ENCODE peak calls at places on chromosomes 12 and 14, in five cellular contexts. One of them, this sample, is unnamed.

GRCh38 chr12:3432868-3433267 is 58.1 kb upstream of the PRMT8 start:
- DNase-seq in NT2/D1: peak; percentile 59
- DNase-seq in fibroblast of lung: no peak
- DNase-seq in skeletal muscle cell: no peak
- DNase-seq in CD8-positive, alpha-beta memory T cell: no peak
- DNase-seq in this sample: no peak

GRCh38 chr12:9241301-9241700 is 33.1 kb upstream of the PZP start:
- DNase-seq in skeletal muscle cell: no peak
- DNase-seq in NT2/D1: no peak
- DNase-seq in CD8-positive, alpha-beta memory T cell: no peak
- DNase-seq in fibroblast of lung: no peak
- DNase-seq in this sample: no peak

GRCh38 chr12:43742106-43742505 is 16.5 kb downstream of the PUS7L start:
- DNase-seq in fibroblast of lung: peak; percentile 89
- DNase-seq in NT2/D1: no peak
- DNase-seq in skeletal muscle cell: peak; percentile 69
- DNase-seq in CD8-positive, alpha-beta memory T cell: no peak
- DNase-seq in this sample: peak; percentile 46

GRCh38 chr14:51368721-51369163 is 128.7 kb downstream of the TMX1 start:
- DNase-seq in CD8-positive, alpha-beta memory T cell: no peak
- DNase-seq in skeletal muscle cell: peak; percentile 91
- DNase-seq in NT2/D1: no peak
- DNase-seq in fibroblast of lung: peak; percentile 85
- DNase-seq in this sample: peak; percentile 33

GRCh38 chr14:50233335-50234250 is 2.2 kb upstream of the SOS2 start:
- DNase-seq in CD8-positive, alpha-beta memory T cell: no peak
- DNase-seq in skeletal muscle cell: no peak
- DNase-seq in NT2/D1: no peak
- DNase-seq in fibroblast of lung: no peak
- DNase-seq in this sample: no peak

GRCh38 chr12:96223411-96224218 is 29.4 kb downstream of the ELK3 start:
- DNase-seq in skeletal muscle cell: no peak
- DNase-seq in fibroblast of lung: no peak
- DNase-seq in CD8-positive, alpha-beta memory T cell: no peak
- DNase-seq in NT2/D1: no peak
- DNase-seq in this sample: no peak

GRCh38 chr12:93115646-93116045 is 186.6 kb upstream of the EEA1 start:
- DNase-seq in fibroblast of lung: peak; percentile 79
- DNase-seq in NT2/D1: no peak
- DNase-seq in skeletal muscle cell: no peak
- DNase-seq in CD8-positive, alpha-beta memory T cell: no peak
- DNase-seq in this sample: no peak

GRCh38 chr12:107336705-107337104 is 243.4 kb upstream of the CRY1 start:
- DNase-seq in skeletal muscle cell: no peak
- DNase-seq in CD8-positive, alpha-beta memory T cell: no peak
- DNase-seq in fibroblast of lung: no peak
- DNase-seq in NT2/D1: no peak
- DNase-seq in this sample: no peak

GRCh38 chr12:12885060-12885792 is 6.1 kb upstream of the GPRC5A start:
- DNase-seq in NT2/D1: no peak
- DNase-seq in fibroblast of lung: no peak
- DNase-seq in CD8-positive, alpha-beta memory T cell: no peak
- DNase-seq in skeletal muscle cell: no peak
- DNase-seq in this sample: no peak

GRCh38 chr12:72523754-72524153 is 251.6 kb downstream of the TRHDE start:
- DNase-seq in skeletal muscle cell: no peak
- DNase-seq in fibroblast of lung: peak; percentile 34
- DNase-seq in NT2/D1: no peak
- DNase-seq in CD8-positive, alpha-beta memory T cell: no peak
- DNase-seq in this sample: no peak
- H3K4me3 ChIP-seq in skeletal muscle cell: no peak overlapping the region
- H3K4me3 ChIP-seq in fibroblast of lung: no peak overlapping the region
- H3K4me3 ChIP-seq in NT2/D1: no peak overlapping the region
- H3K4me3 ChIP-seq in CD8-positive, alpha-beta memory T cell: no peak overlapping the region
- H3K4me3 ChIP-seq in this sample: no peak overlapping the region

GRCh38 chr12:114700392-114701103 is 16.6 kb upstream of the TBX3 start:
- DNase-seq in fibroblast of lung: no peak
- DNase-seq in CD8-positive, alpha-beta memory T cell: no peak
- DNase-seq in NT2/D1: no peak
- DNase-seq in skeletal muscle cell: no peak
- DNase-seq in this sample: no peak

GRCh38 chr12:114697246-114697716 is 13.3 kb upstream of the TBX3 start:
- DNase-seq in NT2/D1: no peak
- DNase-seq in skeletal muscle cell: no peak
- DNase-seq in CD8-positive, alpha-beta memory T cell: no peak
- DNase-seq in fibroblast of lung: no peak
- DNase-seq in this sample: no peak

GRCh38 chr12:114697741-114698565 is 14.0 kb upstream of the TBX3 start:
- DNase-seq in skeletal muscle cell: no peak
- DNase-seq in CD8-positive, alpha-beta memory T cell: no peak
- DNase-seq in fibroblast of lung: peak; percentile 68
- DNase-seq in NT2/D1: no peak
- DNase-seq in this sample: no peak

GRCh38 chr12:114696443-114697245 is 12.7 kb upstream of the TBX3 start:
- DNase-seq in CD8-positive, alpha-beta memory T cell: no peak
- DNase-seq in fibroblast of lung: no peak
- DNase-seq in skeletal muscle cell: no peak
- DNase-seq in NT2/D1: no peak
- DNase-seq in this sample: no peak

GRCh38 chr12:114698566-114699163 is 14.7 kb upstream of the TBX3 start:
- DNase-seq in CD8-positive, alpha-beta memory T cell: no peak
- DNase-seq in fibroblast of lung: no peak
- DNase-seq in NT2/D1: no peak
- DNase-seq in skeletal muscle cell: no peak
- DNase-seq in this sample: no peak
- H3K4me3 ChIP-seq in CD8-positive, alpha-beta memory T cell: no peak overlapping the region
- H3K4me3 ChIP-seq in fibroblast of lung: peak overlapping the region; percentile 56
- H3K4me3 ChIP-seq in NT2/D1: peak overlapping the region; percentile 31
- H3K4me3 ChIP-seq in skeletal muscle cell: peak overlapping the region; percentile 49
- H3K4me3 ChIP-seq in this sample: peak overlapping the region; percentile 5

GRCh38 chr14:67461341-67461985 is 27.1 kb downstream of the TMEM229B start:
- DNase-seq in CD8-positive, alpha-beta memory T cell: no peak
- DNase-seq in NT2/D1: no peak
- DNase-seq in skeletal muscle cell: peak; percentile 14
- DNase-seq in fibroblast of lung: no peak
- DNase-seq in this sample: no peak
- H3K4me3 ChIP-seq in CD8-positive, alpha-beta memory T cell: no peak overlapping the region
- H3K4me3 ChIP-seq in NT2/D1: no peak overlapping the region
- H3K4me3 ChIP-seq in skeletal muscle cell: no peak overlapping the region
- H3K4me3 ChIP-seq in fibroblast of lung: no peak overlapping the region
- H3K4me3 ChIP-seq in this sample: no peak overlapping the region

GRCh38 chr12:104990950-104991349 is 4.8 kb downstream of the NOPCHAP1 start:
- DNase-seq in CD8-positive, alpha-beta memory T cell: no peak
- DNase-seq in fibroblast of lung: no peak
- DNase-seq in NT2/D1: no peak
- DNase-seq in skeletal muscle cell: no peak
- DNase-seq in this sample: no peak

GRCh38 chr12:104986022-104986941 is at the start of gene NOPCHAP1:
- DNase-seq in fibroblast of lung: peak; percentile 78
- DNase-seq in CD8-positive, alpha-beta memory T cell: peak; percentile 85
- DNase-seq in NT2/D1: peak; percentile 87
- DNase-seq in skeletal muscle cell: peak; percentile 39
- DNase-seq in this sample: peak; percentile 52

GRCh38 chr12:104985206-104985605 is 910 bp upstream of the NOPCHAP1 start:
- DNase-seq in CD8-positive, alpha-beta memory T cell: no peak
- DNase-seq in skeletal muscle cell: no peak
- DNase-seq in fibroblast of lung: no peak
- DNase-seq in NT2/D1: no peak
- DNase-seq in this sample: no peak
- H3K4me3 ChIP-seq in CD8-positive, alpha-beta memory T cell: no peak overlapping the region
- H3K4me3 ChIP-seq in skeletal muscle cell: no peak overlapping the region
- H3K4me3 ChIP-seq in fibroblast of lung: no peak overlapping the region
- H3K4me3 ChIP-seq in NT2/D1: no peak overlapping the region
- H3K4me3 ChIP-seq in this sample: no peak overlapping the region

DNA sequence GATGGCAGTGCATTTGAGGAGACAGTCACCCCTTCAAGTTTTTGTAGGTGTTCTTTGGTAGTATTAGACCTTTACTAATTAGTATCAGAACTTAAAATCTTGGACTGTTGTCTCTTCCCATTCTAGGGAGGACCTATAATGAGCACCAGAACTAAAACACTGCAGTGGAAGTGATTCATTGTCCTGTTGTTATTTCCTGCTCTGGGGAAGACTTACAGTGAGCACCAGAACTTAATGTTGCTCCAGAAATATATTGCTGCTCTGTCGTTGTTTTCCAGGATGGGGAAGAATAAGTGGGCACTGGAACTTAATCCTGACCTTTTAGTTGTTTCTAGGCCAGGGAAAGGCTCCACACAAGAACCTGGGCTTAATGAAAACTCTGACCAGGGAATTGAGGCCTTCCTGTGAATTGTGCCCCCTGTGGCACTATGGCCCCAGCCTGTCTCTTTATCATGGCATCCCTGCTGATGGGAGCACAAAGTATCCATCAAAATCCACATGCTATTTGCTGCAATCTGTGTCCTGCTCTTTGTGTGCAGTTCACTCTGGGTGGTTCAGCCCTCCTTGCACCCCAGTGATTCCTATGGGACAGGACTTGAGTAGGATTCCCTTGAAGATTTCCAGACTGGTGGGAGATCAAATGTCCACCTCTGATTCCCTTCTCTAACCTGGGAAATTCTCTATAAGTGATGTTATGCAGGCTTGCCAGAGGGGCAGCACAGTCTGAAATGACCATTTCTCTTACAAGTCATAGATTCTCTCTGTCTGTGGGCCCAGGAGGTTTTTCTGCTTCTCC is 175.8 kb downstream of the PAWR start:
- DNase-seq in NT2/D1: no peak
- DNase-seq in CD8-positive, alpha-beta memory T cell: no peak
- DNase-seq in fibroblast of lung: no peak
- DNase-seq in skeletal muscle cell: no peak
- DNase-seq in this sample: no peak
- H3K4me3 ChIP-seq in NT2/D1: no peak overlapping the region
- H3K4me3 ChIP-seq in CD8-positive, alpha-beta memory T cell: no peak overlapping the region
- H3K4me3 ChIP-seq in fibroblast of lung: no peak overlapping the region
- H3K4me3 ChIP-seq in skeletal muscle cell: no peak overlapping the region
- H3K4me3 ChIP-seq in this sample: no peak overlapping the region

DNA sequence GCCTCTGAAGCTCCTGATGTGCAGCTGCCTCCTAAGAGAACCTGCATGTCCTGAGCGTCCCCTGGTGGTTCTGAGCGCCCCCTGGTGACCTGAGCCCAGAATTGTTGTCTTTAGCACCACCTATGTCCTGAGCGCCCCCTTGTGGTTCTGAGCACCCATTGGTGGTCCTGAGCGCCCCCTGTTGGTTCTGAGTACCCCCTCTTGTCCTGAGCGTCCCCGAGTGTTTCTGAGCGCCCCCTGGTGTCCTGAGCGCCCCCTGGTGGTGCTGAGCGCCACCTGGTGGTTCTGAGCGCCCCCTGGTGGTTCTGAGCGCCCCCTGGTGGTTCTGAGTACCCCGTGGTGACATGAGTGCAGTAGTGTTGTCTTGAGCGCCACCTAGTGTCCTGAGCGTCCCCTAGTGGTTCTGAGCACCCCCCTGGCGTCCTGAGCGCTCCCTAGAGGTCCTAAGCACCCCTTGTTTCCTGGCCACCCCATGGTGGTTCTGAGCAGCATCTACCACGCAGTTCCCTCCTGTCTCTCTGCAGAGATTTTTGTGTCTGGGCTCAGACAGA is 782.5 kb downstream of the TMEM121 start:
- DNase-seq in fibroblast of lung: no peak
- DNase-seq in CD8-positive, alpha-beta memory T cell: peak; percentile 59
- DNase-seq in NT2/D1: peak; percentile 54
- DNase-seq in skeletal muscle cell: no peak
- DNase-seq in this sample: no peak
- H3K4me3 ChIP-seq in fibroblast of lung: no peak overlapping the region
- H3K4me3 ChIP-seq in CD8-positive, alpha-beta memory T cell: no peak overlapping the region
- H3K4me3 ChIP-seq in NT2/D1: no peak overlapping the region
- H3K4me3 ChIP-seq in skeletal muscle cell: no peak overlapping the region
- H3K4me3 ChIP-seq in this sample: no peak overlapping the region

DNA sequence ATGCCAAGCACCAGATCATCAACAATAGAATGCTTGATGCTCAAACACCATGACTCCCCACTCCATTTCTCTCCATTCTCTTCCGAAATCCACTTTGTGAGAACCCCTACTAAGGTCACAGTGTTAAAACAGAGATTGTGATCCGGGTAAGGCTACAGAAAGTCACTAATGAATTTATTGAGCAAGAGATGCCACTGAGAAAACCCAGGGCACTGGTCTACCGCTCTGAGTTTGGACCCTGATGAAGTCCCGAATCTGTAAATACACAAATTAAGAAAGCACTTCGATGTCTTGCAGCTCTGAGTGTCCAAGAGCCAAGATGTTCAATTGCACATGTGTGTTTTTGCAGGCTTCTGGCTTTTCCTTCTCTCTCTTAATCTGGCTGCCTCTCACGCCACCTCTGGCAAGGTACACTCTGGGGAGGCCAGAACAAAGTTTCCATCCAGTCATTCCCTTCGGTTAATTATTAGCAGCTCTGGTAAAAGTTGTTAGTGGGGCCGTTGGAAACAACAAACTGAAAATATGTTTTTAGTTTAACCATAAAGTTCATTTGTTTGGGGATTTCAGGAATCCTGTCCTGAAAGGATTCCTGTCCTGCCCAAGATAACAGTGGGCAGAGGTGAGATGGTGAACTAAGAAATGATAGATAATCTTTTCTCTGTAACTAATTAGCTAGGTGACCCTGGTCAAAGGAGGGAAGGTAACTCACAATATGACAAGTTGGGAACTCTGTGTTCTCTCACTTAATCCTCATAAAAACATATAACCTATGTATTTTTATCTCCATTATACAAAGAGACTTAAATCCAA is 75.4 kb downstream of the BTG1 start:
- DNase-seq in skeletal muscle cell: no peak
- DNase-seq in CD8-positive, alpha-beta memory T cell: no peak
- DNase-seq in fibroblast of lung: no peak
- DNase-seq in NT2/D1: no peak
- DNase-seq in this sample: no peak
- H3K4me3 ChIP-seq in skeletal muscle cell: no peak overlapping the region
- H3K4me3 ChIP-seq in CD8-positive, alpha-beta memory T cell: no peak overlapping the region
- H3K4me3 ChIP-seq in fibroblast of lung: no peak overlapping the region
- H3K4me3 ChIP-seq in NT2/D1: no peak overlapping the region
- H3K4me3 ChIP-seq in this sample: no peak overlapping the region

GRCh38 chr14:38524636-38525403 is 268.9 kb upstream of the CLEC14A start:
- DNase-seq in fibroblast of lung: peak; percentile 11
- DNase-seq in NT2/D1: no peak
- DNase-seq in CD8-positive, alpha-beta memory T cell: no peak
- DNase-seq in skeletal muscle cell: no peak
- DNase-seq in this sample: no peak
- H3K4me3 ChIP-seq in fibroblast of lung: no peak overlapping the region
- H3K4me3 ChIP-seq in NT2/D1: no peak overlapping the region
- H3K4me3 ChIP-seq in CD8-positive, alpha-beta memory T cell: no peak overlapping the region
- H3K4me3 ChIP-seq in skeletal muscle cell: no peak overlapping the region
- H3K4me3 ChIP-seq in this sample: no peak overlapping the region

DNA sequence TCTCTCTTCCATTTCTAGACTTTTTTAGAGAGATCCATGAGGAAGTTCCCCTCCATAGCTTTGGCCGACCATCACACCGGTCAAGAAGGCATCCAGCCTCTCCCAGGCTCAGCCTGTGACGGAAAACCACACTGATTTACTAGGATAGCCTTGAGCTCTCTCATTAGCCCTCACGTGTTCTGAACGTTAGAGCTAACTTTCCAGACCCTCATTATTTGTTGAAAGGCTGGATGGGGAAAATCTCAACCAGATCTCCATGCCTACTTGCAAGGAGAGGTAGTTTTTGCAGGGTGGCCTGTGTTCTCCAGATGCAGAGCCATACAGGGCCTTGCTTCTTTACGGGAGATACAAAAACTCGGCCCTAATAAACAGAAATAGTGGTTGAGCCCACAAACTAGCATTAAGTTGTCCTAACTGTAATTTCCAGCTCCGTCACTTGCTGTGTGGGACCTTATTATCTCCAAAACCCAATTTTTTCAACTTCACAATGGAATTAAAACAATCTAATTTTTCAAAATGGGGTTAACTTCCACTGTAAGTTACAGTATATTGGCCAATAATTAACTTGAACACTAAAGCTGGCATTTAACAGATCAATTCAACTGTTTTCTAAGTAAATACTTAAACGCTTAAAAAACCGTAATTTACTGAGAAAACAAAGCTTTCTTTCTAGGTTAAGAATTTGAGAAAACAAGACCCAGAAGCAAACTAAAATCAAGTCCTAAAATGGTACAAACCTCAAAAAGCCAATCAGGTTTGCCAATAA is 65.3 kb downstream of the KLHL28 start:
- DNase-seq in fibroblast of lung: no peak
- DNase-seq in NT2/D1: no peak
- DNase-seq in skeletal muscle cell: no peak
- DNase-seq in CD8-positive, alpha-beta memory T cell: no peak
- DNase-seq in this sample: no peak
- H3K4me3 ChIP-seq in fibroblast of lung: peak overlapping the region; percentile 53
- H3K4me3 ChIP-seq in NT2/D1: no peak overlapping the region
- H3K4me3 ChIP-seq in skeletal muscle cell: peak overlapping the region; percentile 81
- H3K4me3 ChIP-seq in CD8-positive, alpha-beta memory T cell: peak overlapping the region; percentile 2
- H3K4me3 ChIP-seq in this sample: no peak overlapping the region

This sample was measured in astrocyte of the cerebellum.